ENCODE peak calls at places on chromosome 9, in nine cellular contexts. J, H, U, L, I, M, D, E and O are unnamed samples.

GRCh38 chr9:99822596-99823391 is 1.1 kb downstream of the NR4A3 start:
- DNase-seq in L (peak), E (peak), U (peak), D (peak), I (peak), J (peak), M (peak), H (peak), O (peak)

GRCh38 chr9:136482046-136482792 is 621 bp downstream of the SEC16A start:
- DNase-seq in I (no peak), H (no peak), D (peak), U (no peak), M (no peak), J (no peak), L (no peak), E (peak), O (no peak)

GRCh38 chr9:71549023-71549422 is 219.3 kb downstream of the CEMIP2 start:
- DNase-seq in D (no peak), H (no peak), M (no peak), E (no peak), J (no peak), L (no peak), U (no peak), I (no peak), O (no peak)

GRCh38 chr9:6715755-6716643 is 41.8 kb upstream of the KDM4C start:
- DNase-seq in D (no peak), M (peak), L (peak), U (peak), E (peak), I (no peak), H (peak), J (peak), O (peak)

GRCh38 chr9:20770947-20771346 is 86.9 kb downstream of the FOCAD start:
- DNase-seq in M (no peak), U (no peak), J (no peak), I (no peak), L (no peak), D (no peak), H (no peak), E (no peak), O (no peak)

GRCh38 chr9:90915693-90916092 is 114.1 kb downstream of the SYK start:
- DNase-seq in H (no peak), U (no peak), I (peak), D (no peak), J (peak), E (no peak), M (no peak), L (peak), O (no peak)

GRCh38 chr9:87581513-87581912 is 83.8 kb downstream of the DAPK1 start:
- DNase-seq in I (no peak), E (no peak), J (no peak), U (no peak), M (no peak), H (no peak), L (no peak), D (peak), O (no peak)

GRCh38 chr9:33346564-33346963 is 55.8 kb downstream of the AQP7 start:
- DNase-seq in H (no peak), U (no peak), L (no peak), E (no peak), D (no peak), I (no peak), J (no peak), M (no peak), O (no peak)

GRCh38 chr9:112380102-112380581 is at the start of gene HSDL2:
- DNase-seq in J (peak), H (no peak), E (peak), L (no peak), M (no peak), U (peak), I (no peak), D (no peak), O (peak)

DNA sequence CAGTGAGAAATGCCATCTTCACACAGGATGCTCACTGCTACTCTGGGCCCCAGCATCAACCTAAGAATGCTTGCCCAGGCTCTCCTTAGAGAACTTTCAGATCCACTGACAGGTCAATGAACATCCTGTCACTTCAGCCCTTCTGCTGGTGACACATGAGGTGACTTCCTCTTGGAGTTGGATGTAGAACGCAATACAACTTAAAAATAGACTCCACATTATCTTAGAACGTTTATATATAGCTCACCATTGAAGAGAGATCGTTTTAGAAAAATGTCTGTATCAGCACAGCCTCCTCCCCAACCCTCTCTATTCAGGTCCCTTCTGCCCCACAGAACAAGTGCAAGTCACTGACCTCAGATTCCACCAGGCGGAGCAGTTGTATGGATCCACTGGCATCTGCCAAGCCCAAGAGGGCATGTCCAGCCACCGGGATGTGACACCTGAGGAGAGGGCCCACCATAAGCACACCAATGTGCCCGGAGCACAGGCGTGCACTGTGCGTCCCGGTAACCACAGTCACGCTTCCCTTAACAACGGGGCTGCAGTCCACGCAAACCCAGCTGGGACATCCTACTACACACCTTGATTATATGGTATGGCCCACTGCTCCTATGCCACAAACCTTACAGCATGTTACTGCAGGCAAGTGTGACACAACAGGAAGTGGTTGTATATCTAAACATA is 2.9 kb downstream of the DPH7 start:
- DNase-seq in L (no peak), D (no peak), I (no peak), H (no peak), U (no peak), M (no peak), E (no peak), J (no peak), O (peak)
- TF ChIP-seq POLR2A in L (no peak), D (no peak), I (no peak), H (no peak), U (no peak), M (no peak), E (no peak), J (no peak), O (no peak)

GRCh38 chr9:134422301-134422700 is 96.0 kb downstream of the RXRA start:
- DNase-seq in D (no peak), M (peak), H (peak), J (peak), I (no peak), U (peak), E (peak), L (no peak), O (no peak)

GRCh38 chr9:134422701-134423100 is 96.4 kb downstream of the RXRA start:
- DNase-seq in D (no peak), I (no peak), U (peak), E (no peak), L (no peak), H (peak), J (peak), M (no peak), O (no peak)

GRCh38 chr9:134420974-134421432 is 94.7 kb downstream of the RXRA start:
- DNase-seq in E (no peak), U (peak), J (no peak), I (no peak), H (no peak), M (no peak), L (no peak), D (no peak), O (no peak)

GRCh38 chr9:134423166-134423565 is 96.9 kb downstream of the RXRA start:
- DNase-seq in U (peak), D (no peak), L (no peak), J (no peak), E (no peak), M (no peak), H (no peak), I (no peak), O (no peak)

GRCh38 chr9:134421888-134422287 is 95.6 kb downstream of the RXRA start:
- DNase-seq in J (no peak), H (no peak), D (no peak), U (peak), I (no peak), L (no peak), E (no peak), M (no peak), O (no peak)
- H3K27ac ChIP-seq in J (no peak), H (peak), D (no peak), U (peak), I (no peak), L (peak), E (peak), M (peak), O (no peak)

DNA sequence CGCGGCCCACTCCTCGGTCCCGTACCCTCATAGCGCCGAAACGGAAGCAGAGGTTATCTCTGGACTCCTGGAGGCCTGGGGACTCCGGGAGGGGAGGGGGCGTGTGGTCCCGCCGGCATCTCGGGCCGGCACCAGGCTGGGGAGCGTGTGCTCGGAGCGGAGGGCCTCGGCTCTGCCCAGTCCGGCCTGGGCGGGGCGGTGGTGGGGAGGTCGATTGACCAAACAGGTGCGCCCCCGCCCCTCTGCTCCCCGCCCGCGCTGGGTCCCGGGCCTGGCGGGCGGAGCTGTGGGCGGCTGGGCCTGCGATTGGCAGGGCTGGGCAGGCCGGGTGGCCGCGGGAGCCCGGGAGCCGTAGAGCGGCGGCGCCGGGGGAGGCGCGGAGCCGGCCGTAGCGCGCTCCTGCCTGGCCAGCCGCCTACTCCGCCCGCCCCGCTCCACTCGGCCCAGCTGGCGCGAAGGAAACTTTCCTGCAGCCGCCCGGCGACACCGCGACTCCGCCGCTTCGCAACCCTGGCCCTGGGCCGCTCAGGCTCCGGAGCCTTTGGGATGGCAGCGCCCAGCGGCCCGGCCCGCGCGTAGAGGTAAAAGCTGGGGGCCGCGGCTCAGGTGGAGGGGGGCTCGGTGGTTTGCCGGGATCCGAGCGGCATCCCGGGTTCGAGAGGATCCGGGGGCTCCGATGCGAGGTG is 52.1 kb upstream of the DAB2IP start:
- DNase-seq in I (peak), U (peak), E (peak), H (peak), L (no peak), D (no peak), M (no peak), J (peak), O (peak)
- TF ChIP-seq POLR2A in I (no peak), U (peak), E (peak), H (peak), L (no peak), D (no peak), M (no peak), J (no peak), O (peak)

DNA sequence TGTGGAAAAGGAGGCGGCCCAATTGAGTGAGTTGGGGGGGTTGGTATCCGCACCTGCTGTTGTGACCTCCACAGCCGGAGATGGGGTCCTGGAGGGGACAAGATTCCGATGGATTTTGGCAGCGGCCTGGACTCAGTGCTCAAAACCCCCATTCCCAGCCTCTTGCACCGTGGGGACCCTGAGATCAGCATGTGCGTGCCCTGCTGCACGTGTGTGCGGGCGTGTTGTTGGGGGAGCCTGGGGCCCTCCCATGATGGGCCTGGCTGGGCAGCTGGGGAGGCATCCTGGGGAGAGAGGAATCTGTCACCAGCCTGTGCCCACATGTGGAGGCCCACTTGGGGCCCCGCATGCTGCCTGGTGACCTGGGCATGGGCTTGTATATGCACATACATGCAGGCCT is 14.9 kb downstream of the CNTFR start:
- DNase-seq in M (no peak), J (no peak), E (no peak), H (no peak), U (no peak), D (no peak), I (no peak), L (no peak), O (no peak)
- H3K27ac ChIP-seq in M (no peak), J (no peak), E (no peak), H (no peak), U (no peak), D (no peak), I (no peak), L (peak), O (no peak)

GRCh38 chr9:124771867-124772621 is 933 bp upstream of the NR6A1 start:
- DNase-seq in M (peak), D (peak), H (peak), U (peak), L (peak), I (peak), J (peak), E (peak), O (peak)

GRCh38 chr9:124769451-124770358 is 1.4 kb downstream of the NR6A1 start:
- DNase-seq in L (peak), U (no peak), M (peak), J (no peak), D (peak), H (peak), I (peak), E (peak), O (peak)

GRCh38 chr9:124773473-124774130 is 2.5 kb upstream of the NR6A1 start:
- DNase-seq in M (no peak), D (no peak), U (no peak), J (no peak), H (no peak), E (no peak), L (no peak), I (no peak), O (no peak)

GRCh38 chr9:124770359-124771020 is 621 bp downstream of the NR6A1 start:
- DNase-seq in U (no peak), E (no peak), J (no peak), D (no peak), I (no peak), H (no peak), L (no peak), M (peak), O (peak)

DNA sequence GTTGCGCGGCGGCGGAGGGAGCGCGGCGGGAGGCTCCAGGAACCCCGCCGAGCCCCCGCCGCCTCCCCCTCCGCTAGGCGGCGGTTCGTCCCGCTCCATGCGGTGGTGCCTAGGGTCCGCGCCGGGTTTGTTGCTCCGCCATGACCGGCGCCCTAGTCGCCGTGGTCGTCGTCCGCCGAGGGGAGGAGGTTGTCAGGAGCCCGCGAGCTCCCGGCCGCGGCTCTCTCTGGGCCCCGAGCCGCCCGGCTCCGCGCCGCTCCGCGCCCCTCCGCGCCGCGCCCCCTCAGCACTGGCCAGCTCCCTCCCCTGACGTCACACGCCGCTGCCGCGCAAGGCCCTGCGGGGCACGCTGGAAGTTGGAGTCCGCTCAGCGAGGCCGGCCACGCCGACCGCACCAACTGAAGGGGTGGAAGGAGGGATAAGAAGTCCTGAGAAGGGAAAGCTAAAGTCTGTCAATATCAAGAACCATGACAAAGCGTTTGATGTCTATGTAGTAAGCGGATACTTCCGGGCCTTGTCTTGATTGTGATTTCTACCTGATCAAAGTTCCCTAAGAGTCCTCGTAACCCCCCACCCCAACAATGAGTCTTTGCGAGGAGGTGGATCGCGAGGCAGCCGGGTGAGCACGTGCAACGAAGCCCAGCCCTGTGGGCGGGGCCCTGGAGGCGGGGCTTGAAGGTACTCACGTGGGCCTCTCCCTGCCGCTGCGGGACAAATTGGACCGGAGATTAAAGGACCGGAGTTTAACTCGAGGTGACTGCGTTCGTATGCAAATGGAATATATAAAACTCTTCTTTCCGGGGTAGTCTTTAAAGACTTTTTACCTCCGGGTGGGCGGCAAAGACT is at the start of gene NR6A1:
- DNase-seq in I (peak), L (peak), D (peak), H (peak), U (peak), J (peak), E (peak), M (peak), O (peak)
- TF ChIP-seq POLR2A in I (no peak), L (peak), D (no peak), H (peak), U (peak), J (no peak), E (peak), M (peak), O (peak)